ENCODE peak calls at places on chromosomes 12 and 14, in six cellular contexts. One of them, this sample, is unnamed.

GRCh38 chr12:92442782-92443181 is 260.0 kb upstream of the PLEKHG7 start:
- DNase-seq in effector memory CD4-positive, alpha-beta T cell: no peak
- DNase-seq in naive thymus-derived CD4-positive, alpha-beta T cell: no peak
- DNase-seq in aorta: no peak
- DNase-seq in HFFc6: no peak
- DNase-seq in hypothalamus: no peak
- DNase-seq in this sample: no peak

GRCh38 chr12:56042430-56043203 is 899 bp downstream of the RPS26 start:
- DNase-seq in effector memory CD4-positive, alpha-beta T cell: no peak
- DNase-seq in naive thymus-derived CD4-positive, alpha-beta T cell: no peak
- DNase-seq in aorta: no peak
- DNase-seq in HFFc6: no peak
- DNase-seq in hypothalamus: no peak
- DNase-seq in this sample: no peak

GRCh38 chr12:106123551-106123991 is 15.2 kb downstream of the NUAK1 start:
- DNase-seq in effector memory CD4-positive, alpha-beta T cell: no peak
- DNase-seq in naive thymus-derived CD4-positive, alpha-beta T cell: no peak
- DNase-seq in aorta: peak
- DNase-seq in HFFc6: peak
- DNase-seq in hypothalamus: no peak
- DNase-seq in this sample: no peak

GRCh38 chr12:51625370-51625769 is 34.3 kb downstream of the SCN8A start:
- DNase-seq in effector memory CD4-positive, alpha-beta T cell: no peak
- DNase-seq in naive thymus-derived CD4-positive, alpha-beta T cell: no peak
- DNase-seq in aorta: no peak
- DNase-seq in HFFc6: no peak
- DNase-seq in hypothalamus: no peak
- DNase-seq in this sample: no peak

GRCh38 chr12:122528992-122529391 is 1.9 kb downstream of the KNTC1 start:
- DNase-seq in effector memory CD4-positive, alpha-beta T cell: no peak
- DNase-seq in naive thymus-derived CD4-positive, alpha-beta T cell: no peak
- DNase-seq in aorta: no peak
- DNase-seq in HFFc6: no peak
- DNase-seq in hypothalamus: no peak
- DNase-seq in this sample: no peak

GRCh38 chr12:93127582-93128331 is 198.7 kb upstream of the EEA1 start:
- DNase-seq in effector memory CD4-positive, alpha-beta T cell: no peak
- DNase-seq in naive thymus-derived CD4-positive, alpha-beta T cell: no peak
- DNase-seq in aorta: peak
- DNase-seq in HFFc6: peak
- DNase-seq in hypothalamus: no peak
- DNase-seq in this sample: no peak

GRCh38 chr14:91897121-91897701 is 29.9 kb upstream of the TC2N start:
- DNase-seq in effector memory CD4-positive, alpha-beta T cell: no peak
- DNase-seq in naive thymus-derived CD4-positive, alpha-beta T cell: no peak
- DNase-seq in aorta: peak
- DNase-seq in HFFc6: peak
- DNase-seq in hypothalamus: peak
- DNase-seq in this sample: no peak

GRCh38 chr12:1844223-1844622 is 23.9 kb downstream of the LRTM2 start:
- DNase-seq in effector memory CD4-positive, alpha-beta T cell: no peak
- DNase-seq in naive thymus-derived CD4-positive, alpha-beta T cell: no peak
- DNase-seq in aorta: no peak
- DNase-seq in HFFc6: no peak
- DNase-seq in hypothalamus: no peak
- DNase-seq in this sample: no peak

GRCh38 chr12:124769881-124770512 is 93.7 kb downstream of the SCARB1 start:
- DNase-seq in effector memory CD4-positive, alpha-beta T cell: no peak
- DNase-seq in naive thymus-derived CD4-positive, alpha-beta T cell: no peak
- DNase-seq in aorta: no peak
- DNase-seq in HFFc6: no peak
- DNase-seq in hypothalamus: no peak
- DNase-seq in this sample: no peak

GRCh38 chr12:53174881-53175491 is 5.5 kb upstream of the ZNF740 start:
- DNase-seq in effector memory CD4-positive, alpha-beta T cell: no peak
- DNase-seq in naive thymus-derived CD4-positive, alpha-beta T cell: no peak
- DNase-seq in aorta: no peak
- DNase-seq in HFFc6: peak
- DNase-seq in hypothalamus: no peak
- DNase-seq in this sample: no peak

GRCh38 chr14:49766839-49767238 is 1.1 kb upstream of the KLHDC2 start:
- DNase-seq in effector memory CD4-positive, alpha-beta T cell: no peak
- DNase-seq in naive thymus-derived CD4-positive, alpha-beta T cell: peak
- DNase-seq in aorta: no peak
- DNase-seq in HFFc6: no peak
- DNase-seq in hypothalamus: no peak
- DNase-seq in this sample: no peak

GRCh38 chr12:124463341-124463861 is 104.0 kb downstream of the NCOR2 start:
- DNase-seq in effector memory CD4-positive, alpha-beta T cell: no peak
- DNase-seq in naive thymus-derived CD4-positive, alpha-beta T cell: no peak
- DNase-seq in aorta: no peak
- DNase-seq in HFFc6: no peak
- DNase-seq in hypothalamus: peak
- DNase-seq in this sample: peak

GRCh38 chr14:54102051-54102456 is 145.4 kb upstream of the BMP4 start:
- DNase-seq in effector memory CD4-positive, alpha-beta T cell: no peak
- DNase-seq in naive thymus-derived CD4-positive, alpha-beta T cell: no peak
- DNase-seq in aorta: no peak
- DNase-seq in HFFc6: no peak
- DNase-seq in hypothalamus: no peak
- DNase-seq in this sample: no peak

GRCh38 chr12:51678086-51678724 is 87.2 kb downstream of the SCN8A start:
- DNase-seq in effector memory CD4-positive, alpha-beta T cell: no peak
- DNase-seq in naive thymus-derived CD4-positive, alpha-beta T cell: peak
- DNase-seq in aorta: no peak
- DNase-seq in HFFc6: peak
- DNase-seq in hypothalamus: no peak
- DNase-seq in this sample: no peak

GRCh38 chr12:65742481-65742971 is 81.8 kb upstream of the HMGA2 start:
- DNase-seq in effector memory CD4-positive, alpha-beta T cell: no peak
- DNase-seq in naive thymus-derived CD4-positive, alpha-beta T cell: no peak
- DNase-seq in aorta: no peak
- DNase-seq in HFFc6: peak
- DNase-seq in hypothalamus: no peak
- DNase-seq in this sample: peak

GRCh38 chr12:113214938-113215400 is 6.3 kb upstream of the TPCN1 start:
- DNase-seq in effector memory CD4-positive, alpha-beta T cell: no peak
- DNase-seq in naive thymus-derived CD4-positive, alpha-beta T cell: no peak
- DNase-seq in aorta: peak
- DNase-seq in HFFc6: peak
- DNase-seq in hypothalamus: no peak
- DNase-seq in this sample: no peak

GRCh38 chr14:63857467-63858030 is 4.7 kb downstream of the SYNE2 start:
- DNase-seq in effector memory CD4-positive, alpha-beta T cell: peak
- DNase-seq in naive thymus-derived CD4-positive, alpha-beta T cell: no peak
- DNase-seq in aorta: no peak
- DNase-seq in HFFc6: no peak
- DNase-seq in hypothalamus: no peak
- DNase-seq in this sample: no peak

GRCh38 chr12:95218164-95218851 is 701 bp downstream of the VEZT start:
- DNase-seq in effector memory CD4-positive, alpha-beta T cell: peak
- DNase-seq in naive thymus-derived CD4-positive, alpha-beta T cell: peak
- DNase-seq in aorta: no peak
- DNase-seq in HFFc6: peak
- DNase-seq in hypothalamus: no peak
- DNase-seq in this sample: no peak

This sample was measured in ecto neural progenitor cell.